ENCODE peak calls at places on chromosomes 7 and 10, in five cellular contexts. Z is neural progenitor cell, R is GM10248, Q is esophagus squamous epithelium, C is AG04450. I is an unnamed sample.

GRCh38 chr10:111756541-111757061 is 427.0 kb downstream of the GPAM start:
- DNase-seq in Z (peak), R (peak), Q (no peak), C (no peak), I (no peak)

GRCh38 chr7:121084256-121084655 is 95.7 kb downstream of the CPED1 start:
- DNase-seq in Z (no peak), R (no peak), Q (no peak), C (no peak), I (no peak)

GRCh38 chr10:102775973-102776669 is 32.4 kb downstream of the WBP1L start:
- DNase-seq in Z (peak), R (no peak), Q (no peak), C (peak), I (no peak)

GRCh38 chr7:84274029-84274638 is 79.5 kb upstream of the SEMA3A start:
- DNase-seq in Z (peak), R (no peak), Q (no peak), C (no peak), I (no peak)

GRCh38 chr7:116632349-116632748 is 39.6 kb upstream of the MET start:
- DNase-seq in Z (no peak), R (no peak), Q (no peak), C (no peak), I (no peak)

GRCh38 chr10:43700306-43700705 is 51.6 kb upstream of the ZNF32 start:
- DNase-seq in Z (no peak), R (no peak), Q (no peak), C (no peak), I (no peak)

GRCh38 chr10:102131286-102132170 is 1.3 kb upstream of the PPRC1 start:
- DNase-seq in Z (no peak), R (no peak), Q (no peak), C (no peak), I (no peak)

GRCh38 chr7:122307228-122307619 is 2.7 kb upstream of the FEZF1 start:
- DNase-seq in Z (peak), R (no peak), Q (no peak), C (no peak), I (peak)

GRCh38 chr7:129952164-129952652 is 552 bp downstream of the UBE2H start:
- DNase-seq in Z (peak), R (peak), Q (no peak), C (no peak), I (peak)

GRCh38 chr7:127391591-127392181 is 822 bp downstream of the ZNF800 start:
- DNase-seq in Z (peak), R (peak), Q (peak), C (no peak), I (no peak)

GRCh38 chr7:44235066-44235465 is 34.3 kb downstream of the YKT6 start:
- DNase-seq in Z (no peak), R (no peak), Q (no peak), C (no peak), I (no peak)

GRCh38 chr7:91496251-91496820 is 232.1 kb downstream of the FZD1 start:
- DNase-seq in Z (no peak), R (no peak), Q (no peak), C (no peak), I (no peak)

GRCh38 chr7:1223196-1224092 is 9.2 kb upstream of the UNCX start:
- DNase-seq in Z (peak), R (no peak), Q (no peak), C (no peak), I (no peak)

GRCh38 chr10:96090463-96090800 is 39.7 kb upstream of the ZNF518A start:
- DNase-seq in Z (no peak), R (no peak), Q (no peak), C (no peak), I (no peak)

GRCh38 chr7:42753917-42754363 is 157.9 kb downstream of the C7orf25 start:
- DNase-seq in Z (no peak), R (no peak), Q (no peak), C (no peak), I (no peak)

GRCh38 chr10:71431945-71432905 is 35.5 kb downstream of the CDH23 start:
- DNase-seq in Z (peak), R (no peak), Q (no peak), C (no peak), I (no peak)
- TF ChIP-seq CTCF in Z (peak), R (no peak), Q (no peak), C (no peak), I (no peak)

DNA sequence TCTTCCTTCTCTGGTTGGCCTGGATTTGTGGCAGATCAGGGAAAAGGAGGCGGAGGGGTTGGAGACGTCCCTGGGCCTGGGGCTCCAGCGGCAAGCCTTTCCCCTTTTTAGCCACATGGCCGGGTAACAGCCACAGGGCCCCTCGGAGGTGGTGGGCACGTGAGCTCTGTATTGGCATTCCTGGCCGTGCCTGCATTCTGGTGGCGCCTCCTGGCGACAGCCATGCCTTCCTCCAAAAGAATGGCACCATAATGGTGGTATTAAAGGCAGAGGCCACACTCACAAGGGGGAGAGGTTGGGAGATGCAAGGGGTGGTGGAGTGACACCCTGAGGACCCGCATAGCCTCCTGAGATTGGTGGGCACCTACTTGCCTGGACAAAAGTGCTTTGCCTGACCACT is 3.0 kb upstream of the AQP1 start:
- DNase-seq in Z (peak), R (no peak), Q (no peak), C (no peak), I (no peak)
- TF ChIP-seq CTCF in Z (peak), R (peak), Q (no peak), C (peak), I (peak)

GRCh38 chr7:149067869-149068268 is 22.6 kb downstream of the ZNF786 start:
- DNase-seq in Z (no peak), R (no peak), Q (no peak), C (no peak), I (no peak)
- TF ChIP-seq CTCF in Z (no peak), R (peak), Q (no peak), C (no peak), I (peak)

DNA sequence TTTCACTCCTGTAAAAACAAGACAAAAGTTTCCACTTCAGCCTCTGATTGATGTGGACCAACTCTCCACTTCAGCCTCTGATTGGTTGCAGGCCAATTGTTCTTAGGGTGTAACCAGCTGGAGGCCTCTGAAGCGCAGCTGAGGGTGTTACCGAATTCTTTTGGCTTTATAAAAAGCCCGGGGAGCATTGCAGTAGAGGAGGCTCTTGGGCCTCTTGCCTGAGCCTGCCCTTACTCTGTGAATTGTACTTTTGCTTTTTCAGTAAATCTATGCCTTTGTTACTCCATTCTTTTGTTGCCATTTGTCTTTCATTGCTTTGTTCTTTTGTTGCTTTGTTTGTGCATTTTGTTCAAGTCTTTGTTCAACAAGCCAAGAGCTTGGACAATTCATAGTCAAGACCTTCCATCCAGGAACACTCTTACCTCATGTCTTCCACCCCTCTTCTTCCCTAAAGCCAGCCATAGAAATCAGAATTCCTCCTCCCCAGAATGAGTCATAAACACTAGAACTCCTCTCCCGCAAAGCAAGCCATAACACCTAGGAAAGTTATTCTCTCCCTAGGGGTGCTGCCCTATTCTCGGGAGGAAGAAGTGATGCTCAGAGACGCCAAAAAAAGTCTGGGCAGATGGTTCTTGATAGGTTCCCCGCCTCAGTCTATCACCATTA is 53.5 kb upstream of the ARMC3 start:
- DNase-seq in Z (peak), R (no peak), Q (no peak), C (no peak), I (no peak)
- TF ChIP-seq CTCF in Z (no peak), R (no peak), Q (no peak), C (no peak), I (no peak)

GRCh38 chr7:3495530-3495929 is 194.5 kb downstream of the SDK1 start:
- DNase-seq in Z (no peak), R (no peak), Q (no peak), C (no peak), I (no peak)
- TF ChIP-seq CTCF in Z (no peak), R (no peak), Q (no peak), C (no peak), I (no peak)

DNA sequence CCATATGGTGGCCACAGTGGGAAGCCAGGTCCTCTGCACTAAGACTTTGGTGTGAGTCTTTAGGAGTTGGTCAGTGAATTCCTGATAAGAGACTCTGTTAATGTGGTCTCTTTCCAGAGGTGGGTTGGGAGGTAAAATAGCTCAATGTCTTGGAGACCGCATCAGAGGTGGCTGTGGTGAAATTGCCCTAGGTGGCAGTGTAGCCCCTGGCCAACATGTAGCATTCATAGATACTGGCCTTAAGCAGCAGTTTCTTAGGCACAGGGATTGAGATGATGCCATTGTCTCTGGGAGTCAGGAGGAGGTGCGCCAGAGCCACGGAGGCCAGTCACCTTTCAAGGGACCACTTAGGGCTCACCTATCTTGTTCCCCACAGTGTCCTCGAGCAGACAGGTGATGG is 202.8 kb downstream of the CREB5 start:
- DNase-seq in Z (peak), R (no peak), Q (no peak), C (no peak), I (no peak)
- TF ChIP-seq CTCF in Z (peak), R (peak), Q (no peak), C (no peak), I (peak)

I was measured in chondrocyte.